ENCODE peak calls at places on chromosomes 6 and 20, in four cellular contexts. R, F, S and U are unnamed samples.

GRCh38 chr6:117711369-117711768 is 36.1 kb downstream of the NUS1 start:
- DNase-seq in F (peak), S (no peak), R (peak), U (no peak)

GRCh38 chr6:121879149-121879548 is 443.7 kb downstream of the GJA1 start:
- DNase-seq in S (no peak), R (no peak), F (no peak), U (no peak)

GRCh38 chr6:91273729-91274128 is 686.9 kb upstream of the MAP3K7 start:
- DNase-seq in S (no peak), R (no peak), F (no peak), U (no peak)

GRCh38 chr6:113909224-113909856 is 52.2 kb downstream of the MARCKS start:
- DNase-seq in F (peak), S (peak), R (peak), U (no peak)

GRCh38 chr6:145875496-145876244 is 61.1 kb upstream of the FBXO30 start:
- DNase-seq in R (no peak), F (no peak), S (no peak), U (no peak)

GRCh38 chr6:105449756-105450390 is 47.0 kb upstream of the PREP start:
- DNase-seq in S (no peak), R (no peak), F (no peak), U (no peak)

GRCh38 chr20:13723015-13723414 is 61.7 kb downstream of the ESF1 start:
- DNase-seq in R (no peak), F (no peak), S (no peak), U (no peak)

GRCh38 chr6:53833147-53833546 is 38.3 kb downstream of the LRRC1 start:
- DNase-seq in S (no peak), R (no peak), F (no peak), U (no peak)

GRCh38 chr6:129342243-129342642 is 367.7 kb downstream of the ARHGAP18 start:
- DNase-seq in R (no peak), S (no peak), F (no peak), U (no peak)

GRCh38 chr20:56572178-56572577 is 39.1 kb downstream of the FAM209B start:
- DNase-seq in R (no peak), F (no peak), S (no peak), U (no peak)

GRCh38 chr6:48141975-48142374 is 31.0 kb upstream of the PTCHD4 start:
- DNase-seq in F (peak), S (no peak), R (no peak), U (no peak)

GRCh38 chr6:135261872-135262725 is 81.0 kb downstream of the MYB start:
- DNase-seq in S (no peak), R (peak), F (no peak), U (no peak)

GRCh38 chr6:135256866-135257265 is 75.8 kb downstream of the MYB start:
- DNase-seq in F (no peak), S (no peak), R (no peak), U (no peak)

GRCh38 chr6:135260612-135261011 is 79.5 kb downstream of the MYB start:
- DNase-seq in R (no peak), S (no peak), F (no peak), U (no peak)

GRCh38 chr6:135257641-135258405 is 76.7 kb downstream of the MYB start:
- DNase-seq in R (no peak), F (no peak), S (peak), U (no peak)

DNA sequence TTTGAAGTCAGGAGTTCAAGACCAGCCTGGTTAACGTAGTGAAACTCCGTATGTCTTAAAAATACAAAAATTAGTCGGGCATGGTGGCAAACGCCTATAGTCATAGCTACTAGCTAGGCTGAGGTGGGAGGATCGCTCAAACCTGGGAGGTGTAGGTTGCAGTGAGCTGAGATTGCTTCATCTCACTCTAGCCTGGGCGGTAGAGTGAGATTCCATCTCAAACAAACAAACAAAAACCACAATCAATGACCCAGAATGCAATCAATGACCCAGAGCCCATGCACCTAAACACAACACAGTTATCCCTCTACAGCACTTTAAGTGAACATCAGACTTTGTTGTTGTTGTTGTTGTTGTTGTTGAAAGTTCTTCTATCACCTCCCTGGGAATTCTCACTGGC is 77.9 kb downstream of the MYB start:
- DNase-seq in S (no peak), F (peak), R (no peak), U (no peak)
- TF ChIP-seq EZH2 in S (no peak), F (no peak), R (no peak), U (no peak)

GRCh38 chr6:6713660-6714446 is 125.3 kb downstream of the LY86 start:
- DNase-seq in S (no peak), F (peak), R (no peak), U (no peak)

GRCh38 chr6:6712979-6713514 is 124.5 kb downstream of the LY86 start:
- DNase-seq in F (no peak), R (no peak), S (no peak), U (no peak)

GRCh38 chr6:6711832-6712231 is 123.3 kb downstream of the LY86 start:
- DNase-seq in F (no peak), S (no peak), R (no peak), U (no peak)

GRCh38 chr6:6714498-6715360 is 126.2 kb downstream of the LY86 start:
- DNase-seq in F (no peak), S (no peak), R (no peak), U (no peak)

GRCh38 chr6:6712258-6712978 is 123.9 kb downstream of the LY86 start:
- DNase-seq in S (no peak), R (no peak), F (peak), U (no peak)
- TF ChIP-seq CTCF in S (no peak), R (peak), F (peak), U (peak)

GRCh38 chr20:31605031-31605901 is at the start of gene ID1:
- DNase-seq in R (peak), S (peak), F (peak), U (no peak)

GRCh38 chr20:31602779-31603441 is 2.2 kb upstream of the ID1 start:
- DNase-seq in R (no peak), F (peak), S (peak), U (no peak)

GRCh38 chr20:31604567-31605030 is 490 bp upstream of the ID1 start:
- DNase-seq in R (peak), S (no peak), F (no peak), U (no peak)

GRCh38 chr20:31603822-31604566 is 1.1 kb upstream of the ID1 start:
- DNase-seq in S (peak), R (peak), F (peak), U (no peak)

GRCh38 chr20:31602430-31602778 is 2.7 kb upstream of the ID1 start:
- DNase-seq in S (no peak), F (no peak), R (no peak), U (no peak)
- H3K4me3 ChIP-seq in S (no peak), F (peak), R (no peak), U (no peak)

DNA sequence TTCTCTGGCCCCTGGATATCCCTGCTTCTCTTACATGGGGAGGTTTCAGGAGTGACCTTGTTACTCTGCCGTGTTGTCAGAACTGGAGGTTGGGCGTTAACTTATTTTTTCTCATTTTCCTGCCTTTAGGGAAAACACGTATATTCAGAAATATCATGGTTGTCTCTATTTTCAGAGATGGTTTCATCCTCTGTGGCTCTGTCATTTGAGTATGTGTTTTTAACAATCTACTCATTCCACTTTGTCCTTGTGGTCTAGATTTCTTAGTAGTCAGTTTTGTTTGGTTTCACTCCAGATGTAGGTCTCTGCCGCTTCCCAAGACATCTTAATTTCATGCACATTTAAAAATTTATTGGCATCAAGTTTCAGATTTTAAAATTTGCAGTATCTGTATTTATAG is 45.9 kb downstream of the KCNS1 start:
- DNase-seq in S (peak), R (no peak), F (no peak), U (no peak)
- TF ChIP-seq EZH2 in S (no peak), R (no peak), F (no peak), U (no peak)

GRCh38 chr20:33576432-33576883 is 85.7 kb upstream of the C20orf144 start:
- DNase-seq in F (no peak), S (no peak), R (peak), U (no peak)
- TF ChIP-seq CTCF in F (peak), S (no peak), R (peak), U (peak)

GRCh38 chr20:44910690-44911262 is 916 bp downstream of the PABPC1L start:
- DNase-seq in S (no peak), R (peak), F (peak), U (no peak)
- H3K4me3 ChIP-seq in S (peak), R (peak), F (peak), U (peak)

DNA sequence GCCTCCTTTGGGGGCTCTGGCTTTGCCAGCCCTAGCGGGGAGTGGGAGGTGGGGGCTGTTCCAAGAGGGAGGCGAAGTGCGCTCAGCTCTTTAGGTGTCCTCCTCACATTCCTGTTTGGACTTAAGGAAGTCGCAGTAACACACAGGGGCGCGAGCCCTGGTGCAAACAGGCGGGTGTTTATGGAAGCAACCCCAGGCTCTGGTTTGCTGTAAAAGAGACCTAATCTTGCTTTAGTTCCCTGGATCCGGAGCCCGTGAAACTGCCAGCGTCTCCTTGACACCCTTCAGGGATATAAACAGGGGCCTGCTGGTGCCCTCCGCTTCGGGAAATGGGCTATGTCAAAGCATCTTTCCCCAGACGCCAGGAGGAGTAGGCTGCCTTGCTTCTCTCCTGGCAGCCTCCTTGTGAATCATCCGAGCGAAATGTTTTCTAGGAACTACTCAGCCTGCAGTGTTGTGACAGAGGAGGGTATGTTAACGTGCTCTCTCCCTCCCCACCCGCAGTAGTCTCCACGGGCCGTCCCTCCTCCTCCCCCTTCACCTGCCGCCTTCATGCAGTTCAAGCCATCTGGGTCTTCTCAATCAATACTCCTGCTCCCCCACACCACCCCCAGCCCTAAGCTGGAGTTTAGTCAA is 168.0 kb upstream of the LRFN2 start:
- DNase-seq in R (peak), S (no peak), F (no peak), U (no peak)
- TF ChIP-seq EZH2 in R (no peak), S (no peak), F (no peak), U (no peak)

DNA sequence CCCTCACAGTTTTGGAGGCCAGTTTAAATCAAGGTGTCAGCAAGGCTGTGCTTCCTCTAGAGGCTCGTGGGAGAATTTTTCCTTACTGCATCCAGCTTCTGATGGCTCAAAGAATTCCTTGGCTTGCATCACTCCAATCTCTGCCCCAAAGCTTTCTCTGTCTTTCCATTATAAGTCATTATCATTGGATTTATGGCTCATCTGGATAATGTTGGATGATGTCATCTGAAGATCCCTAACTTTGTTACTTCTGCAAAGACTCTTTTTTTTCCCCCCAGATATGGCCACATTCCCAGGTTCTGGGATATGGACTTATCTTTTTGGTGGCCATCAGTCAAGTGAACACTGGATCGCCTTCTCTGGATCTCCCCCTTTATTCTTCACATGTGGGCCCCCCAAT is 146.3 kb upstream of the B3GAT2 start:
- DNase-seq in R (no peak), F (no peak), S (no peak), U (no peak)
- TF ChIP-seq CTCF in R (no peak), F (no peak), S (no peak), U (no peak)